ENCODE peak calls at places on chromosomes 12 and 14, in eight cellular contexts. L is Panc1; E is stomach; H is uterus; Q is HEK293T; B is right cardiac atrium; W is NCI-H2081; T is stimulated activated CD8-positive, alpha-beta memory T cell treated with anti-CD3 and anti-CD28 coated beads, Interleukin-15, amount 100 ng/mL, for 24 hours. C is an unnamed sample.

GRCh38 chr14:23117371-23118020 is 1.6 kb downstream of the CEBPE start:
- DNase-seq in H (no peak), B (no peak), T (no peak), W (no peak), Q (no peak), L (no peak), E (no peak), C (no peak)

GRCh38 chr12:62632521-62632920 is 165.9 kb downstream of the MON2 start:
- DNase-seq in E (no peak), B (peak), T (no peak), H (peak), W (peak), Q (no peak), L (no peak), C (no peak)

GRCh38 chr12:47903151-47903611 is 1.6 kb downstream of the VDR start:
- DNase-seq in B (peak), L (no peak), W (no peak), Q (no peak), E (peak), T (no peak), H (no peak), C (no peak)

GRCh38 chr12:34286934-34287333 is 264.6 kb downstream of the ALG10 start:
- DNase-seq in T (no peak), W (no peak), B (no peak), H (no peak), Q (no peak), L (no peak), E (no peak), C (no peak)

GRCh38 chr12:75561921-75562320 is 50.5 kb upstream of the KRR1 start:
- DNase-seq in L (no peak), B (no peak), W (no peak), H (no peak), Q (no peak), E (no peak), T (no peak), C (no peak)

GRCh38 chr14:36662543-36663403 is 1.1 kb downstream of the PAX9 start:
- DNase-seq in E (no peak), B (no peak), W (peak), Q (no peak), L (no peak), H (no peak), T (no peak), C (no peak)

GRCh38 chr14:69532561-69533335 is 41.9 kb downstream of the CCDC177 start:
- DNase-seq in H (no peak), T (no peak), Q (no peak), E (no peak), B (no peak), W (no peak), L (no peak), C (no peak)

GRCh38 chr14:20732950-20733650 is 12.6 kb upstream of the EDDM3A start:
- DNase-seq in W (no peak), T (no peak), H (no peak), E (no peak), B (peak), L (no peak), Q (no peak), C (no peak)

GRCh38 chr12:118714051-118714460 is 267.3 kb upstream of the SRRM4 start:
- DNase-seq in L (no peak), Q (peak), T (no peak), E (no peak), W (peak), B (no peak), H (no peak), C (no peak)

GRCh38 chr14:104007121-104007520 is 64.8 kb upstream of the RD3L start:
- DNase-seq in B (no peak), E (no peak), L (no peak), H (no peak), W (no peak), T (no peak), Q (no peak), C (no peak)

GRCh38 chr14:32004300-32004699 is 72.8 kb upstream of the ARHGAP5 start:
- DNase-seq in B (no peak), W (no peak), T (no peak), E (no peak), L (no peak), H (no peak), Q (no peak), C (no peak)

GRCh38 chr12:42446761-42447160 is 120.8 kb downstream of the PPHLN1 start:
- DNase-seq in E (no peak), Q (no peak), B (no peak), L (no peak), W (no peak), T (no peak), H (no peak), C (no peak)

GRCh38 chr12:26062566-26062965 is 62.3 kb downstream of the BHLHE41 start:
- DNase-seq in B (no peak), T (no peak), W (no peak), L (no peak), Q (no peak), H (no peak), E (no peak), C (no peak)

GRCh38 chr12:9634177-9634803 is 26.6 kb upstream of the KLRB1 start:
- DNase-seq in H (peak), L (no peak), E (peak), W (peak), T (no peak), Q (peak), B (no peak), C (peak)

GRCh38 chr12:63948211-63948610 is 103.7 kb downstream of the SRGAP1 start:
- DNase-seq in W (no peak), E (no peak), H (no peak), B (no peak), L (no peak), T (no peak), Q (no peak), C (no peak)

GRCh38 chr14:101929096-101929495 is 35.3 kb upstream of the DYNC1H1 start:
- DNase-seq in W (no peak), Q (no peak), E (no peak), H (no peak), T (no peak), L (no peak), B (no peak), C (no peak)

GRCh38 chr14:32012571-32012970 is 64.5 kb upstream of the ARHGAP5 start:
- DNase-seq in L (no peak), B (no peak), Q (no peak), E (no peak), T (no peak), H (no peak), W (no peak), C (no peak)

GRCh38 chr12:50618864-50619609 is 114.3 kb downstream of the DIP2B start:
- DNase-seq in E (no peak), T (no peak), H (no peak), L (peak), Q (no peak), W (peak), B (no peak), C (no peak)

GRCh38 chr12:14716848-14717444 is 20.5 kb upstream of the GUCY2C start:
- DNase-seq in W (peak), H (no peak), T (no peak), E (peak), Q (peak), L (no peak), B (no peak), C (peak)

GRCh38 chr14:68688872-68689371 is 103.9 kb downstream of the ZFP36L1 start:
- DNase-seq in T (no peak), Q (no peak), E (no peak), L (no peak), H (peak), W (no peak), B (no peak), C (no peak)

C was measured in stimulated activated naive CD4-positive, alpha-beta T cell.